ENCODE peak calls at places on chromosomes 5 and 9, in seven cellular contexts. One of them, this sample, is unnamed.

GRCh38 chr9:135176284-135176683 is 88.8 kb downstream of the OLFM1 start:
- DNase-seq in pancreas: no peak
- DNase-seq in fibroblast of mammary gland: no peak
- DNase-seq in brain microvascular endothelial cell: no peak
- DNase-seq in CD4-positive, CD25-positive, alpha-beta regulatory T cell: no peak
- DNase-seq in testis: no peak
- DNase-seq in ascending aorta: no peak
- DNase-seq in this sample: peak; percentile 65

GRCh38 chr5:164355267-164355830 is 849.9 kb downstream of the MAT2B start:
- DNase-seq in pancreas: no peak
- DNase-seq in fibroblast of mammary gland: no peak
- DNase-seq in brain microvascular endothelial cell: no peak
- DNase-seq in CD4-positive, CD25-positive, alpha-beta regulatory T cell: no peak
- DNase-seq in testis: no peak
- DNase-seq in ascending aorta: no peak
- DNase-seq in this sample: no peak

GRCh38 chr5:168714046-168714445 is 134.9 kb upstream of the PANK3 start:
- DNase-seq in pancreas: no peak
- DNase-seq in fibroblast of mammary gland: peak; percentile 33
- DNase-seq in brain microvascular endothelial cell: peak; percentile 32
- DNase-seq in CD4-positive, CD25-positive, alpha-beta regulatory T cell: no peak
- DNase-seq in testis: no peak
- DNase-seq in ascending aorta: no peak
- DNase-seq in this sample: no peak

GRCh38 chr9:82456621-82457020 is 468.0 kb downstream of the SPATA31D1 start:
- DNase-seq in pancreas: no peak
- DNase-seq in fibroblast of mammary gland: peak; percentile 54
- DNase-seq in brain microvascular endothelial cell: peak; percentile 43
- DNase-seq in CD4-positive, CD25-positive, alpha-beta regulatory T cell: no peak
- DNase-seq in testis: no peak
- DNase-seq in ascending aorta: no peak
- DNase-seq in this sample: no peak

GRCh38 chr9:104780796-104781395 is 17.0 kb downstream of the NIPSNAP3B start:
- DNase-seq in pancreas: no peak
- DNase-seq in fibroblast of mammary gland: peak; percentile 56
- DNase-seq in brain microvascular endothelial cell: no peak
- DNase-seq in CD4-positive, CD25-positive, alpha-beta regulatory T cell: no peak
- DNase-seq in testis: no peak
- DNase-seq in ascending aorta: no peak
- DNase-seq in this sample: no peak

GRCh38 chr5:9658726-9659125 is 28.6 kb upstream of the TAS2R1 start:
- DNase-seq in pancreas: no peak
- DNase-seq in fibroblast of mammary gland: no peak
- DNase-seq in brain microvascular endothelial cell: peak; percentile 28
- DNase-seq in CD4-positive, CD25-positive, alpha-beta regulatory T cell: no peak
- DNase-seq in testis: no peak
- DNase-seq in ascending aorta: no peak
- DNase-seq in this sample: no peak

GRCh38 chr9:90838098-90838497 is 36.5 kb downstream of the SYK start:
- DNase-seq in pancreas: no peak
- DNase-seq in fibroblast of mammary gland: no peak
- DNase-seq in brain microvascular endothelial cell: no peak
- DNase-seq in CD4-positive, CD25-positive, alpha-beta regulatory T cell: no peak
- DNase-seq in testis: peak; percentile 40
- DNase-seq in ascending aorta: no peak
- DNase-seq in this sample: no peak

GRCh38 chr9:112505083-112505482 is 18.5 kb downstream of the KIAA1958 start:
- DNase-seq in pancreas: no peak
- DNase-seq in fibroblast of mammary gland: no peak
- DNase-seq in brain microvascular endothelial cell: no peak
- DNase-seq in CD4-positive, CD25-positive, alpha-beta regulatory T cell: no peak
- DNase-seq in testis: no peak
- DNase-seq in ascending aorta: no peak
- DNase-seq in this sample: no peak

GRCh38 chr5:82389347-82389746 is 111.2 kb upstream of the RPS23 start:
- DNase-seq in pancreas: no peak
- DNase-seq in fibroblast of mammary gland: no peak
- DNase-seq in brain microvascular endothelial cell: no peak
- DNase-seq in CD4-positive, CD25-positive, alpha-beta regulatory T cell: no peak
- DNase-seq in testis: no peak
- DNase-seq in ascending aorta: no peak
- DNase-seq in this sample: no peak

GRCh38 chr5:178250263-178250662 is 17.7 kb upstream of the PHYKPL start:
- DNase-seq in pancreas: no peak
- DNase-seq in fibroblast of mammary gland: no peak
- DNase-seq in brain microvascular endothelial cell: no peak
- DNase-seq in CD4-positive, CD25-positive, alpha-beta regulatory T cell: no peak
- DNase-seq in testis: no peak
- DNase-seq in ascending aorta: no peak
- DNase-seq in this sample: no peak

GRCh38 chr5:108382784-108383358 is 973 bp upstream of the FBXL17 start:
- DNase-seq in pancreas: no peak
- DNase-seq in fibroblast of mammary gland: peak; percentile 37
- DNase-seq in brain microvascular endothelial cell: no peak
- DNase-seq in CD4-positive, CD25-positive, alpha-beta regulatory T cell: no peak
- DNase-seq in testis: no peak
- DNase-seq in ascending aorta: no peak
- DNase-seq in this sample: no peak

GRCh38 chr5:42021119-42021518 is 96.0 kb downstream of the FBXO4 start:
- DNase-seq in pancreas: no peak
- DNase-seq in fibroblast of mammary gland: peak; percentile 57
- DNase-seq in brain microvascular endothelial cell: no peak
- DNase-seq in CD4-positive, CD25-positive, alpha-beta regulatory T cell: no peak
- DNase-seq in testis: no peak
- DNase-seq in ascending aorta: no peak
- DNase-seq in this sample: no peak

GRCh38 chr5:76813982-76814562 is 4.8 kb upstream of the F2RL1 start:
- DNase-seq in pancreas: no peak
- DNase-seq in fibroblast of mammary gland: peak; percentile 94
- DNase-seq in brain microvascular endothelial cell: peak; percentile 95
- DNase-seq in CD4-positive, CD25-positive, alpha-beta regulatory T cell: no peak
- DNase-seq in testis: no peak
- DNase-seq in ascending aorta: no peak
- DNase-seq in this sample: no peak

GRCh38 chr5:80780761-80781285 is 126.0 kb upstream of the DHFR start:
- DNase-seq in pancreas: no peak
- DNase-seq in fibroblast of mammary gland: no peak
- DNase-seq in brain microvascular endothelial cell: no peak
- DNase-seq in CD4-positive, CD25-positive, alpha-beta regulatory T cell: no peak
- DNase-seq in testis: no peak
- DNase-seq in ascending aorta: no peak
- DNase-seq in this sample: no peak

GRCh38 chr9:114303977-114304376 is 18.9 kb upstream of the ORM1 start:
- DNase-seq in pancreas: peak; percentile 26
- DNase-seq in fibroblast of mammary gland: no peak
- DNase-seq in brain microvascular endothelial cell: no peak
- DNase-seq in CD4-positive, CD25-positive, alpha-beta regulatory T cell: no peak
- DNase-seq in testis: peak; percentile 7
- DNase-seq in ascending aorta: no peak
- DNase-seq in this sample: peak; percentile 5

GRCh38 chr9:121698627-121699270 is 47.3 kb downstream of the DAB2IP start:
- DNase-seq in pancreas: peak; percentile 67
- DNase-seq in fibroblast of mammary gland: no peak
- DNase-seq in brain microvascular endothelial cell: no peak
- DNase-seq in CD4-positive, CD25-positive, alpha-beta regulatory T cell: no peak
- DNase-seq in testis: peak; percentile 48
- DNase-seq in ascending aorta: no peak
- DNase-seq in this sample: no peak

GRCh38 chr9:69223605-69224004 is 49.5 kb downstream of the TJP2 start:
- DNase-seq in pancreas: no peak
- DNase-seq in fibroblast of mammary gland: peak; percentile 57
- DNase-seq in brain microvascular endothelial cell: peak; percentile 74
- DNase-seq in CD4-positive, CD25-positive, alpha-beta regulatory T cell: no peak
- DNase-seq in testis: peak; percentile 49
- DNase-seq in ascending aorta: no peak
- DNase-seq in this sample: no peak

GRCh38 chr9:346114-346513 is 131.4 kb downstream of the DOCK8 start:
- DNase-seq in pancreas: no peak
- DNase-seq in fibroblast of mammary gland: no peak
- DNase-seq in brain microvascular endothelial cell: no peak
- DNase-seq in CD4-positive, CD25-positive, alpha-beta regulatory T cell: no peak
- DNase-seq in testis: peak; percentile 47
- DNase-seq in ascending aorta: no peak
- DNase-seq in this sample: no peak

GRCh38 chr5:159907689-159908088 is 8.6 kb upstream of the ADRA1B start:
- DNase-seq in pancreas: no peak
- DNase-seq in fibroblast of mammary gland: no peak
- DNase-seq in brain microvascular endothelial cell: no peak
- DNase-seq in CD4-positive, CD25-positive, alpha-beta regulatory T cell: no peak
- DNase-seq in testis: no peak
- DNase-seq in ascending aorta: no peak
- DNase-seq in this sample: no peak
- H3K4me3 ChIP-seq in pancreas: no peak overlapping the region
- H3K4me3 ChIP-seq in fibroblast of mammary gland: no peak overlapping the region
- H3K4me3 ChIP-seq in brain microvascular endothelial cell: no peak overlapping the region
- H3K4me3 ChIP-seq in CD4-positive, CD25-positive, alpha-beta regulatory T cell: no peak overlapping the region
- H3K4me3 ChIP-seq in testis: no peak overlapping the region
- H3K4me3 ChIP-seq in ascending aorta: no peak overlapping the region
- H3K4me3 ChIP-seq in this sample: no peak overlapping the region

DNA sequence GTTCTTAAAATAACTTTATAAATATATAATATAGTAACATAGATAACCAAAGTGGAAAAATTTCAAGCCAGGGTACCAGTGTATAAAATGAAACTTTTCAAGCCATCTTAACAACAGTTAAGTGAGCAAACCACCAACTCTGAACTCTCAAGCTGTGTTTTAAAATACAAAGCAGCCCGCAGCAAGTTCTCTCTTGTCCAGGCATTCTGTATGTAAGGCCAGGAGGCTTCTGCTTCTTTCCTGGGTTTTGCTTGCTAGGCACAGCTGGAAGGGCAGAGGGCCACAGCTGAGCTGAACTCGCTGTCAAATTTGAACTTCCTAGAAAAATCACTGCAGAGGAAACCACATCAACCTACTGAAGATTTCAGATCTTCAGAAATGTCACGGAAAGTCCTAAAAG is 6.8 kb upstream of the CTNNAL1 start:
- DNase-seq in pancreas: no peak
- DNase-seq in fibroblast of mammary gland: no peak
- DNase-seq in brain microvascular endothelial cell: no peak
- DNase-seq in CD4-positive, CD25-positive, alpha-beta regulatory T cell: no peak
- DNase-seq in testis: no peak
- DNase-seq in ascending aorta: no peak
- DNase-seq in this sample: no peak
- H3K4me3 ChIP-seq in pancreas: no peak overlapping the region
- H3K4me3 ChIP-seq in fibroblast of mammary gland: no peak overlapping the region
- H3K4me3 ChIP-seq in brain microvascular endothelial cell: no peak overlapping the region
- H3K4me3 ChIP-seq in CD4-positive, CD25-positive, alpha-beta regulatory T cell: no peak overlapping the region
- H3K4me3 ChIP-seq in testis: no peak overlapping the region
- H3K4me3 ChIP-seq in ascending aorta: no peak overlapping the region
- H3K4me3 ChIP-seq in this sample: no peak overlapping the region

GRCh38 chr5:151221574-151221973 is 2.3 kb downstream of the CCDC69 start:
- DNase-seq in pancreas: peak; percentile 41
- DNase-seq in fibroblast of mammary gland: peak; percentile 43
- DNase-seq in brain microvascular endothelial cell: no peak
- DNase-seq in CD4-positive, CD25-positive, alpha-beta regulatory T cell: no peak
- DNase-seq in testis: no peak
- DNase-seq in ascending aorta: no peak
- DNase-seq in this sample: no peak

GRCh38 chr5:151224372-151224771 is 480 bp upstream of the CCDC69 start:
- DNase-seq in pancreas: peak; percentile 3
- DNase-seq in fibroblast of mammary gland: no peak
- DNase-seq in brain microvascular endothelial cell: no peak
- DNase-seq in CD4-positive, CD25-positive, alpha-beta regulatory T cell: no peak
- DNase-seq in testis: no peak
- DNase-seq in ascending aorta: no peak
- DNase-seq in this sample: no peak

GRCh38 chr5:151223447-151224264 is at the start of gene CCDC69:
- DNase-seq in pancreas: peak; percentile 87
- DNase-seq in fibroblast of mammary gland: peak; percentile 47
- DNase-seq in brain microvascular endothelial cell: peak; percentile 56
- DNase-seq in CD4-positive, CD25-positive, alpha-beta regulatory T cell: peak; percentile 38
- DNase-seq in testis: peak; percentile 91
- DNase-seq in ascending aorta: no peak
- DNase-seq in this sample: peak; percentile 95

GRCh38 chr5:151222769-151223446 is 984 bp downstream of the CCDC69 start:
- DNase-seq in pancreas: peak; percentile 58
- DNase-seq in fibroblast of mammary gland: no peak
- DNase-seq in brain microvascular endothelial cell: no peak
- DNase-seq in CD4-positive, CD25-positive, alpha-beta regulatory T cell: peak; percentile 49
- DNase-seq in testis: peak; percentile 60
- DNase-seq in ascending aorta: no peak
- DNase-seq in this sample: peak; percentile 69

GRCh38 chr5:151222054-151222768 is 1.7 kb downstream of the CCDC69 start:
- DNase-seq in pancreas: peak; percentile 63
- DNase-seq in fibroblast of mammary gland: no peak
- DNase-seq in brain microvascular endothelial cell: no peak
- DNase-seq in CD4-positive, CD25-positive, alpha-beta regulatory T cell: no peak
- DNase-seq in testis: no peak
- DNase-seq in ascending aorta: no peak
- DNase-seq in this sample: no peak
- H3K4me3 ChIP-seq in pancreas: no peak overlapping the region
- H3K4me3 ChIP-seq in fibroblast of mammary gland: no peak overlapping the region
- H3K4me3 ChIP-seq in brain microvascular endothelial cell: no peak overlapping the region
- H3K4me3 ChIP-seq in CD4-positive, CD25-positive, alpha-beta regulatory T cell: peak overlapping the region; percentile 92
- H3K4me3 ChIP-seq in testis: no peak overlapping the region
- H3K4me3 ChIP-seq in ascending aorta: peak overlapping the region; percentile 73
- H3K4me3 ChIP-seq in this sample: peak overlapping the region; percentile 72

DNA sequence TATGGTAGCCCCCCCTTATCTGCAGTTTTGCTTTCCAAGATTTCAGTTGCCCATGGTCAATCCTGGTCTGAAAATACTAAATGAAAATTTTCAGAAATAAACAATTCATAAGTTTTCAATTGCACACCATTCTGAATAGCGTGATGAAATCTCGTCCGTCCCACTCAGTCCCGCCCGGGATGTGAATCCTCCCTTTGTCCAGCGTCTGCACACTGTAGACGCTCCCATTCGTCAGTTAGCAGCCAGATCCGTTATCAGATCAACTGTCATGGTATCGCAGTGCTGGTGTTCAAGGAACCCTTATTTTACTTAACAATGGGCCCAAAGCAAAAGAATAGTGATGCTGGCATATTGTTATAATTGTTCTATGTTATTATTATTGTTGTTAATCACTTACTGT is 98.6 kb downstream of the TMEM215 start:
- DNase-seq in pancreas: no peak
- DNase-seq in fibroblast of mammary gland: no peak
- DNase-seq in brain microvascular endothelial cell: no peak
- DNase-seq in CD4-positive, CD25-positive, alpha-beta regulatory T cell: no peak
- DNase-seq in testis: no peak
- DNase-seq in ascending aorta: no peak
- DNase-seq in this sample: no peak
- H3K4me3 ChIP-seq in pancreas: no peak overlapping the region
- H3K4me3 ChIP-seq in fibroblast of mammary gland: no peak overlapping the region
- H3K4me3 ChIP-seq in brain microvascular endothelial cell: no peak overlapping the region
- H3K4me3 ChIP-seq in CD4-positive, CD25-positive, alpha-beta regulatory T cell: no peak overlapping the region
- H3K4me3 ChIP-seq in testis: no peak overlapping the region
- H3K4me3 ChIP-seq in ascending aorta: no peak overlapping the region
- H3K4me3 ChIP-seq in this sample: no peak overlapping the region

GRCh38 chr5:3000631-3001030 is 249.2 kb upstream of the IRX2 start:
- DNase-seq in pancreas: peak; percentile 10
- DNase-seq in fibroblast of mammary gland: no peak
- DNase-seq in brain microvascular endothelial cell: no peak
- DNase-seq in CD4-positive, CD25-positive, alpha-beta regulatory T cell: no peak
- DNase-seq in testis: no peak
- DNase-seq in ascending aorta: no peak
- DNase-seq in this sample: no peak
- H3K4me3 ChIP-seq in pancreas: no peak overlapping the region
- H3K4me3 ChIP-seq in fibroblast of mammary gland: no peak overlapping the region
- H3K4me3 ChIP-seq in brain microvascular endothelial cell: no peak overlapping the region
- H3K4me3 ChIP-seq in CD4-positive, CD25-positive, alpha-beta regulatory T cell: no peak overlapping the region
- H3K4me3 ChIP-seq in testis: no peak overlapping the region
- H3K4me3 ChIP-seq in ascending aorta: no peak overlapping the region
- H3K4me3 ChIP-seq in this sample: no peak overlapping the region

This sample was measured in left lung.